ENCODE peak calls at places on chromosomes 11 and 22, in six cellular contexts. O, B, X, S, P and C are unnamed samples.

GRCh38 chr11:1654388-1655167 is 25.0 kb downstream of the KRTAP5-5 start:
- DNase-seq in O (no peak), B (no peak), X (no peak), S (peak), P (no peak), C (no peak)

GRCh38 chr11:95042906-95043305 is 6.3 kb upstream of the KDM4F start:
- DNase-seq in O (no peak), B (no peak), X (no peak), S (no peak), P (no peak), C (no peak)

GRCh38 chr11:77411717-77412441 is 62.0 kb downstream of the PAK1 start:
- DNase-seq in O (peak), B (no peak), X (peak), S (peak), P (peak), C (peak)

GRCh38 chr11:27305751-27306150 is 57.3 kb downstream of the CCDC34 start:
- DNase-seq in O (no peak), B (no peak), X (no peak), S (no peak), P (no peak), C (no peak)

GRCh38 chr11:1053121-1053901 is 16.8 kb upstream of the MUC6 start:
- DNase-seq in O (no peak), B (no peak), X (peak), S (no peak), P (no peak), C (no peak)

GRCh38 chr11:82505384-82505783 is 228.3 kb downstream of the FAM181B start:
- DNase-seq in O (no peak), B (no peak), X (no peak), S (no peak), P (no peak), C (no peak)

GRCh38 chr22:19631899-19632670 is 82.2 kb upstream of the SEPTIN5 start:
- DNase-seq in O (peak), B (peak), X (peak), S (peak), P (no peak), C (peak)

GRCh38 chr22:17540481-17540880 is 22.8 kb upstream of the SLC25A18 start:
- DNase-seq in O (no peak), B (no peak), X (peak), S (no peak), P (no peak), C (no peak)

GRCh38 chr11:126366064-126366822 is 10.8 kb downstream of the ST3GAL4 start:
- DNase-seq in O (no peak), B (no peak), X (no peak), S (no peak), P (no peak), C (peak)

GRCh38 chr11:117868815-117869642 is 7.4 kb downstream of the FXYD6 start:
- DNase-seq in O (no peak), B (no peak), X (no peak), S (no peak), P (no peak), C (no peak)

GRCh38 chr11:101835465-101836063 is 79.2 kb upstream of the CEP126 start:
- DNase-seq in O (no peak), B (no peak), X (no peak), S (no peak), P (no peak), C (no peak)

GRCh38 chr11:130070829-130071205 is 1.1 kb downstream of the APLP2 start:
- DNase-seq in O (no peak), B (no peak), X (no peak), S (no peak), P (no peak), C (peak)

GRCh38 chr11:123429336-123429735 is 733 bp upstream of the GRAMD1B start:
- DNase-seq in O (no peak), B (no peak), X (no peak), S (no peak), P (no peak), C (no peak)

GRCh38 chr11:46386674-46387073 is 4.9 kb downstream of the CHRM4 start:
- DNase-seq in O (peak), B (no peak), X (no peak), S (no peak), P (no peak), C (no peak)

GRCh38 chr11:71129624-71130023 is 122.8 kb downstream of the SHANK2 start:
- DNase-seq in O (no peak), B (no peak), X (no peak), S (no peak), P (no peak), C (peak)

GRCh38 chr11:6418199-6418957 is 516 bp downstream of the APBB1 start:
- DNase-seq in O (no peak), B (no peak), X (no peak), S (peak), P (no peak), C (no peak)

GRCh38 chr11:1628506-1629325 is 859 bp upstream of the KRTAP5-5 start:
- DNase-seq in O (peak), B (peak), X (peak), S (peak), P (no peak), C (peak)

GRCh38 chr11:27757953-27758352 is 57.7 kb upstream of the BDNF start:
- DNase-seq in O (no peak), B (no peak), X (no peak), S (no peak), P (no peak), C (no peak)

GRCh38 chr11:116257092-116257491 is 515.7 kb downstream of the BUD13 start:
- DNase-seq in O (no peak), B (no peak), X (no peak), S (no peak), P (no peak), C (peak)

GRCh38 chr22:23847310-23847920 is 8.6 kb upstream of the DERL3 start:
- DNase-seq in O (no peak), B (no peak), X (no peak), S (no peak), P (no peak), C (no peak)

GRCh38 chr22:46935506-46936377 is 173.3 kb downstream of the TBC1D22A start:
- DNase-seq in O (no peak), B (peak), X (peak), S (no peak), P (no peak), C (no peak)

GRCh38 chr22:35627267-35628041 is 10.3 kb upstream of the MB start:
- DNase-seq in O (peak), B (peak), X (no peak), S (peak), P (no peak), C (peak)

GRCh38 chr11:79304599-79305212 is 136.1 kb downstream of the TENM4 start:
- DNase-seq in O (no peak), B (no peak), X (no peak), S (no peak), P (no peak), C (peak)

GRCh38 chr11:62542750-62543567 is 3.6 kb downstream of the AHNAK start:
- DNase-seq in O (peak), B (no peak), X (peak), S (peak), P (peak), C (peak)

GRCh38 chr11:95904009-95904650 is 19.8 kb downstream of the MTMR2 start:
- DNase-seq in O (no peak), B (no peak), X (no peak), S (no peak), P (no peak), C (no peak)

GRCh38 chr22:23915230-23915754 is 21.1 kb downstream of the MIF start:
- DNase-seq in O (no peak), B (no peak), X (no peak), S (no peak), P (no peak), C (peak)

GRCh38 chr11:77069969-77070582 is 3.3 kb downstream of the CAPN5 start:
- DNase-seq in O (no peak), B (no peak), X (no peak), S (no peak), P (no peak), C (no peak)

GRCh38 chr11:104728927-104729326 is 169.3 kb downstream of the CASP12 start:
- DNase-seq in O (no peak), B (no peak), X (no peak), S (no peak), P (no peak), C (no peak)

GRCh38 chr11:60164550-60165075 is 18.3 kb downstream of the MS4A6A start:
- DNase-seq in O (no peak), B (no peak), X (no peak), S (no peak), P (no peak), C (no peak)

GRCh38 chr11:15590131-15590530 is 475.4 kb downstream of the INSC start:
- DNase-seq in O (no peak), B (no peak), X (no peak), S (no peak), P (no peak), C (no peak)

GRCh38 chr22:39253427-39254070 is 8.8 kb upstream of the PDGFB start:
- DNase-seq in O (peak), B (no peak), X (peak), S (peak), P (no peak), C (peak)
- TF ChIP-seq MYC in O (no peak), B (no peak), X (no peak), S (no peak), P (no peak), C (no peak)

DNA sequence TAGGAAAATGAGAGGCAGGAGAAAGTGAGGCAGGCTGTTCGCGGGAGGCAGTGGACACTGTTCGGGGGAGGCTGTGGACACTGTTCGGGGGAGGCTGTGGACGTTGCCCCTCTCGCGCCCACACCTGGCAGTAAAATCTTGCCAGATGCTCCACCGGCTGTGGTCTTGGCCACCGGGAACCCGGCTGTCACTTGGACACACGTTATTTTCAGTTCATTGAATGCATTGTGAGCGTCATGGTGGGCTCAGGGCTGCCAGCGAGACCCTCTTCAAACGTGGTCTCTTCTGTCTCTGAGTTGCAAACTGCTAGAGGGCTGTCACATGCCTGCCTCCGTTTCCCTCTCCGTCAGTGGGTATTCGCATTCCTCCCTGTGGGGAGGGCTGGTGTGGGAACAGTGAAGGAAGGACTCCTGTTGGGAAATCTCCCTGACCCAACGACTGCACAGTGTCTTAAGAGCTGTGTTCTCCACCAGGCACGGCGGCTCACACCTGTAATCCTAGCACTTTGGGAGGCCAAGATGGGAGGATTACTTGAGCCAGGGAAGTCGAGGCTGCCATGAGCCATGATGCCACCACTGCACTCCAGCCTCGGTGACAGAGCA is 1.4 kb downstream of the PRR5 start:
- DNase-seq in O (no peak), B (no peak), X (no peak), S (no peak), P (no peak), C (no peak)
- H3K4me3 ChIP-seq in O (peak), B (peak), X (no peak), S (no peak), P (no peak), C (peak)

GRCh38 chr11:110793556-110793955 is 81.3 kb upstream of the ARHGAP20 start:
- DNase-seq in O (no peak), B (no peak), X (no peak), S (peak), P (no peak), C (no peak)
- TF ChIP-seq MYC in O (no peak), B (no peak), X (no peak), S (no peak), P (no peak), C (no peak)

GRCh38 chr11:64283092-64283491 is 1.4 kb downstream of the BAD start:
- DNase-seq in O (no peak), B (no peak), X (no peak), S (no peak), P (no peak), C (no peak)
- H3K4me3 ChIP-seq in O (no peak), B (no peak), X (no peak), S (no peak), P (peak), C (no peak)

GRCh38 chr22:30486118-30486517 is 14.3 kb upstream of the SEC14L3 start:
- DNase-seq in O (no peak), B (no peak), X (no peak), S (no peak), P (no peak), C (no peak)
- TF ChIP-seq MYC in O (no peak), B (no peak), X (no peak), S (no peak), P (no peak), C (no peak)

GRCh38 chr22:29314074-29314473 is 1.4 kb downstream of the RASL10A start:
- DNase-seq in O (no peak), B (no peak), X (no peak), S (no peak), P (no peak), C (no peak)

GRCh38 chr22:29314537-29315285 is 786 bp downstream of the RASL10A start:
- DNase-seq in O (no peak), B (no peak), X (no peak), S (no peak), P (no peak), C (no peak)

GRCh38 chr22:29312218-29313125 is 3.0 kb downstream of the RASL10A start:
- DNase-seq in O (no peak), B (no peak), X (no peak), S (no peak), P (no peak), C (no peak)

GRCh38 chr22:29311468-29312217 is 3.9 kb downstream of the RASL10A start:
- DNase-seq in O (no peak), B (no peak), X (no peak), S (no peak), P (no peak), C (peak)

DNA sequence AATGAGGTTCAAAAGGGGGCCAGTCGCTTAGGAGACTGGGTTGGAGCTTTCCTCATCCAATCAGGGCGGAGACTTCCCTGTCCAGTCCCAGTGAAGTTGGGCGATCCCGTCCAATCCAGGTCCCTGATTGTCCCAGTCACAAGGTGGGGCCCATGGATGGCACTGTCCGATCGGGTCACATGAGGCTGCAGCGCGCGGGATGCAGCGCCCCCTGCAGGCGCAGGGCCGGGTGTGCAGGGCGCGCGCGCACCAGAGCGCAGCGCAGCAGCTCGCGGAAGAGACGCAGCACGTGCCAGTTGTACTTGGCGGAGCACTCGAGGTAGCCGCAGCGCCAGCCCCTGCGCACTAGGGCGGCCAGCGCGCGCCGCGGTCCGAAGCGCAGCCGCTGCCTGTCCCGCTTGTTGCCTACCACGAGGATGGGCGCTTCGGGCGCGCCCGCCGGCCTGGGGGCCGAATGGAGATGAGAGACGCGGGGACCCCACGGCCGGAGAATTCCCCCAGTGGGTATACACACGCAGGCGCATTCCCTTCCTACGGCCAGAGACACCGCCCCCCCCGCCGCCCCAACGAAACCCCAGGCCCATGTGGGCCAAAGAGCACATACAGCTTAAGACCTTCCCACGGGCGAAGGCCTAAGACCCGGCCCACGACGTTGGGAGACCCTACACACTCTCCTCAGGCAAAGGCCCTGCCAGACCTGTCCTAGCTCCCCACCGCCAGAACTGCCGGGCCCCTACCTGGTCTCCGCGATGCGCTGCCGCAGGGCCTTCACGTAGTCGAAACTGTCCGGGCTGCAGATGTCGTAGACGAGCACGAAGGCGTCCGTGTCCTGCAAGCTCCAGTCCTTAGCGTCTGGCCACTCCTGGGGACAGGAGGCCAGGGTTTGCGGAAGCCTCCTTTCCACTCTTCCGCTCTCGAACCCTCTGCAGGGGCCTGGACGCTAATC is 2.1 kb downstream of the RASL10A start:
- DNase-seq in O (peak), B (no peak), X (peak), S (peak), P (no peak), C (no peak)
- H3K4me3 ChIP-seq in O (no peak), B (peak), X (no peak), S (no peak), P (no peak), C (no peak)